ENCODE peak calls at places on chromosomes 7 and 10, in six cellular contexts. One of them, this sample, is unnamed.

GRCh38 chr7:140314571-140315480 is 83.5 kb downstream of the SLC37A3 start:
- DNase-seq in choroid plexus epithelial cell: peak
- DNase-seq in astrocyte of the spinal cord: no peak
- DNase-seq in bronchial epithelial cell: peak
- DNase-seq in A549: no peak
- DNase-seq in uterus: peak
- DNase-seq in this sample: peak

GRCh38 chr7:19122018-19122588 is 4.7 kb upstream of the TWIST1 start:
- DNase-seq in uterus: no peak
- DNase-seq in astrocyte of the spinal cord: peak
- DNase-seq in choroid plexus epithelial cell: peak
- DNase-seq in bronchial epithelial cell: peak
- DNase-seq in A549: peak
- DNase-seq in this sample: peak

GRCh38 chr10:17865351-17865750 is 56.2 kb downstream of the MRC1 start:
- DNase-seq in astrocyte of the spinal cord: no peak
- DNase-seq in bronchial epithelial cell: no peak
- DNase-seq in A549: no peak
- DNase-seq in choroid plexus epithelial cell: peak
- DNase-seq in uterus: no peak
- DNase-seq in this sample: no peak

GRCh38 chr7:39621261-39621660 is 2.1 kb upstream of the RALA start:
- DNase-seq in uterus: no peak
- DNase-seq in astrocyte of the spinal cord: peak
- DNase-seq in A549: no peak
- DNase-seq in bronchial epithelial cell: peak
- DNase-seq in choroid plexus epithelial cell: peak
- DNase-seq in this sample: peak

GRCh38 chr10:69364232-69364631 is 52.5 kb downstream of the TACR2 start:
- DNase-seq in bronchial epithelial cell: no peak
- DNase-seq in uterus: no peak
- DNase-seq in choroid plexus epithelial cell: no peak
- DNase-seq in A549: no peak
- DNase-seq in astrocyte of the spinal cord: no peak
- DNase-seq in this sample: no peak

GRCh38 chr7:27515933-27516332 is 146.8 kb downstream of the HIBADH start:
- DNase-seq in A549: no peak
- DNase-seq in astrocyte of the spinal cord: no peak
- DNase-seq in choroid plexus epithelial cell: no peak
- DNase-seq in bronchial epithelial cell: peak
- DNase-seq in uterus: no peak
- DNase-seq in this sample: no peak

GRCh38 chr7:117808273-117808868 is 64.9 kb downstream of the CTTNBP2 start:
- DNase-seq in uterus: peak
- DNase-seq in choroid plexus epithelial cell: no peak
- DNase-seq in A549: no peak
- DNase-seq in bronchial epithelial cell: no peak
- DNase-seq in astrocyte of the spinal cord: peak
- DNase-seq in this sample: no peak

GRCh38 chr10:101397140-101397539 is 43.2 kb downstream of the BTRC start:
- DNase-seq in choroid plexus epithelial cell: peak
- DNase-seq in astrocyte of the spinal cord: peak
- DNase-seq in A549: peak
- DNase-seq in bronchial epithelial cell: peak
- DNase-seq in uterus: no peak
- DNase-seq in this sample: peak

GRCh38 chr7:25879799-25880198 is 272.2 kb upstream of the NFE2L3 start:
- DNase-seq in choroid plexus epithelial cell: no peak
- DNase-seq in A549: no peak
- DNase-seq in uterus: no peak
- DNase-seq in astrocyte of the spinal cord: no peak
- DNase-seq in bronchial epithelial cell: no peak
- DNase-seq in this sample: no peak

GRCh38 chr10:65620404-65621048 is 1305.3 kb upstream of the LRRTM3 start:
- DNase-seq in uterus: no peak
- DNase-seq in A549: no peak
- DNase-seq in bronchial epithelial cell: peak
- DNase-seq in astrocyte of the spinal cord: no peak
- DNase-seq in choroid plexus epithelial cell: peak
- DNase-seq in this sample: no peak

GRCh38 chr10:60572511-60573194 is 183.0 kb upstream of the ANK3 start:
- DNase-seq in uterus: no peak
- DNase-seq in bronchial epithelial cell: peak
- DNase-seq in choroid plexus epithelial cell: peak
- DNase-seq in astrocyte of the spinal cord: peak
- DNase-seq in A549: no peak
- DNase-seq in this sample: peak

GRCh38 chr7:16070806-16071205 is 350.5 kb downstream of the CRPPA start:
- DNase-seq in uterus: no peak
- DNase-seq in choroid plexus epithelial cell: no peak
- DNase-seq in astrocyte of the spinal cord: no peak
- DNase-seq in bronchial epithelial cell: no peak
- DNase-seq in A549: no peak
- DNase-seq in this sample: no peak

GRCh38 chr7:106568680-106569499 is 92.1 kb downstream of the CCDC71L start:
- DNase-seq in uterus: no peak
- DNase-seq in A549: no peak
- DNase-seq in astrocyte of the spinal cord: peak
- DNase-seq in choroid plexus epithelial cell: peak
- DNase-seq in bronchial epithelial cell: peak
- DNase-seq in this sample: peak

GRCh38 chr10:31319602-31320178 is 674 bp downstream of the ZEB1 start:
- DNase-seq in bronchial epithelial cell: no peak
- DNase-seq in astrocyte of the spinal cord: no peak
- DNase-seq in choroid plexus epithelial cell: peak
- DNase-seq in uterus: no peak
- DNase-seq in A549: no peak
- DNase-seq in this sample: no peak

GRCh38 chr10:103481974-103482531 is 3.0 kb upstream of the CALHM3 start:
- DNase-seq in choroid plexus epithelial cell: peak
- DNase-seq in uterus: no peak
- DNase-seq in bronchial epithelial cell: peak
- DNase-seq in astrocyte of the spinal cord: peak
- DNase-seq in A549: peak
- DNase-seq in this sample: peak

GRCh38 chr10:62231805-62232204 is 36.8 kb downstream of the RTKN2 start:
- DNase-seq in choroid plexus epithelial cell: no peak
- DNase-seq in bronchial epithelial cell: peak
- DNase-seq in uterus: no peak
- DNase-seq in A549: no peak
- DNase-seq in astrocyte of the spinal cord: no peak
- DNase-seq in this sample: no peak

GRCh38 chr10:124458473-124458872 is 3.1 kb upstream of the LHPP start:
- DNase-seq in A549: no peak
- DNase-seq in uterus: no peak
- DNase-seq in bronchial epithelial cell: no peak
- DNase-seq in astrocyte of the spinal cord: no peak
- DNase-seq in choroid plexus epithelial cell: no peak
- DNase-seq in this sample: no peak

GRCh38 chr7:88344956-88345832 is 38.5 kb upstream of the STEAP4 start:
- DNase-seq in A549: peak
- DNase-seq in choroid plexus epithelial cell: peak
- DNase-seq in astrocyte of the spinal cord: peak
- DNase-seq in uterus: peak
- DNase-seq in bronchial epithelial cell: peak
- DNase-seq in this sample: peak

GRCh38 chr7:88927-89921 is 103.1 kb upstream of the FAM20C start:
- DNase-seq in bronchial epithelial cell: peak
- DNase-seq in choroid plexus epithelial cell: peak
- DNase-seq in astrocyte of the spinal cord: peak
- DNase-seq in uterus: peak
- DNase-seq in A549: no peak
- DNase-seq in this sample: peak

GRCh38 chr10:126685756-126686155 is 15.3 kb upstream of the C10orf90 start:
- DNase-seq in A549: no peak
- DNase-seq in choroid plexus epithelial cell: no peak
- DNase-seq in uterus: no peak
- DNase-seq in astrocyte of the spinal cord: no peak
- DNase-seq in bronchial epithelial cell: no peak
- DNase-seq in this sample: no peak

GRCh38 chr10:66835400-66835799 is 90.4 kb upstream of the LRRTM3 start:
- DNase-seq in A549: no peak
- DNase-seq in bronchial epithelial cell: no peak
- DNase-seq in choroid plexus epithelial cell: no peak
- DNase-seq in astrocyte of the spinal cord: no peak
- DNase-seq in uterus: no peak
- DNase-seq in this sample: no peak

GRCh38 chr10:29757551-29758297 is 123.0 kb upstream of the SVIL start:
- DNase-seq in uterus: no peak
- DNase-seq in bronchial epithelial cell: peak
- DNase-seq in A549: no peak
- DNase-seq in choroid plexus epithelial cell: peak
- DNase-seq in astrocyte of the spinal cord: peak
- DNase-seq in this sample: no peak

GRCh38 chr7:155470686-155471638 is 13.0 kb downstream of the EN2 start:
- DNase-seq in choroid plexus epithelial cell: no peak
- DNase-seq in uterus: no peak
- DNase-seq in bronchial epithelial cell: no peak
- DNase-seq in A549: no peak
- DNase-seq in astrocyte of the spinal cord: no peak
- DNase-seq in this sample: no peak

GRCh38 chr10:124534231-124534798 is 72.7 kb downstream of the LHPP start:
- DNase-seq in uterus: no peak
- DNase-seq in astrocyte of the spinal cord: no peak
- DNase-seq in choroid plexus epithelial cell: peak
- DNase-seq in bronchial epithelial cell: no peak
- DNase-seq in A549: no peak
- DNase-seq in this sample: no peak

GRCh38 chr7:30244340-30244739 is 40.1 kb upstream of the ZNRF2 start:
- DNase-seq in bronchial epithelial cell: no peak
- DNase-seq in choroid plexus epithelial cell: no peak
- DNase-seq in A549: no peak
- DNase-seq in uterus: no peak
- DNase-seq in astrocyte of the spinal cord: no peak
- DNase-seq in this sample: no peak
- TF ChIP-seq CTCF in bronchial epithelial cell: no peak
- TF ChIP-seq CTCF in choroid plexus epithelial cell: no peak
- TF ChIP-seq CTCF in A549: no peak
- TF ChIP-seq CTCF in uterus: no peak
- TF ChIP-seq CTCF in astrocyte of the spinal cord: no peak
- TF ChIP-seq CTCF in this sample: no peak

DNA sequence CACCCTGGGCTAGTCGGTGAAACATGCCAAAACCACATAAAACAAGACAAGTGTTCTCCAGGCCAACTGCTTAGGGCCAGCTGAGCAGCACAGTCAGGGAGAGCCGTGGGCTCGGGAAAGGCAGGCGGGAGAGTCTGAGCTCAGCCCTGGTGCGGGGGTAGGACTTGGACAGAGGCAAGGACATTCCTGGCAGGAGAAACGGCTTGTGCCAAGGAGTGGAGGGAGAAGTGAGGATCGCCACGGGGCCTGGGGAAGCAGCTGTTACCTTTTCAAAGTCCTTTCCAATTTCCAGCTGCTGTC is 4.2 kb downstream of the ELN start:
- DNase-seq in uterus: peak
- DNase-seq in astrocyte of the spinal cord: peak
- DNase-seq in choroid plexus epithelial cell: peak
- DNase-seq in A549: no peak
- DNase-seq in bronchial epithelial cell: peak
- DNase-seq in this sample: peak
- H3K4me3 ChIP-seq in uterus: no peak
- H3K4me3 ChIP-seq in astrocyte of the spinal cord: no peak
- H3K4me3 ChIP-seq in choroid plexus epithelial cell: no peak
- H3K4me3 ChIP-seq in A549: no peak
- H3K4me3 ChIP-seq in bronchial epithelial cell: no peak
- H3K4me3 ChIP-seq in this sample: no peak

DNA sequence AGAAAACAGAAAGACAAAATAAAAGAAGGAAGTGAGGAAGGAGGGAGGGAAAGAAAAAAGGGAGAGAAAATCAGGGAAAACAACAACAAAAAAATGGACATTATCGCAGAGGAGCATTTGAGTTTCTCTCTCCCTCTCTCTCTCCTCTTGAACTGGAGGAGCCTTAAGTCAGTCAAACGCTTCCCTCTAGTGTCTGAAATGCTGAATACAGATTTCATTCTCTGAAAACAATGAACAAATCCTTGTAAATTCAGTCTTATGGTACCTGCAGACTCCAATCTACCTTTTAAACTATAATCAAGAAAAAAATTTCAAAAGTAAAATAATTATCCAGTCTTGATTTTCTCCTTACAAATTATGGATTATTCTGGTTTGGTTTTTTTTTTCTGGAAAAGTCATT is 89.2 kb upstream of the PFKP start:
- DNase-seq in uterus: no peak
- DNase-seq in astrocyte of the spinal cord: peak
- DNase-seq in choroid plexus epithelial cell: peak
- DNase-seq in A549: peak
- DNase-seq in bronchial epithelial cell: peak
- DNase-seq in this sample: peak
- TF ChIP-seq CTCF in uterus: peak
- TF ChIP-seq CTCF in astrocyte of the spinal cord: peak
- TF ChIP-seq CTCF in choroid plexus epithelial cell: peak
- TF ChIP-seq CTCF in A549: peak
- TF ChIP-seq CTCF in bronchial epithelial cell: peak
- TF ChIP-seq CTCF in this sample: peak

GRCh38 chr7:94394058-94394398 is 667 bp upstream of the COL1A2 start:
- DNase-seq in astrocyte of the spinal cord: no peak
- DNase-seq in bronchial epithelial cell: no peak
- DNase-seq in choroid plexus epithelial cell: peak
- DNase-seq in A549: no peak
- DNase-seq in uterus: peak
- DNase-seq in this sample: peak

GRCh38 chr7:94394399-94395140 is at the start of gene COL1A2:
- DNase-seq in astrocyte of the spinal cord: peak
- DNase-seq in choroid plexus epithelial cell: peak
- DNase-seq in A549: no peak
- DNase-seq in uterus: peak
- DNase-seq in bronchial epithelial cell: peak
- DNase-seq in this sample: peak

GRCh38 chr7:94396606-94397005 is 1.9 kb downstream of the COL1A2 start:
- DNase-seq in astrocyte of the spinal cord: peak
- DNase-seq in uterus: no peak
- DNase-seq in A549: no peak
- DNase-seq in choroid plexus epithelial cell: peak
- DNase-seq in bronchial epithelial cell: no peak
- DNase-seq in this sample: peak

GRCh38 chr7:94396044-94396443 is 1.3 kb downstream of the COL1A2 start:
- DNase-seq in astrocyte of the spinal cord: peak
- DNase-seq in bronchial epithelial cell: no peak
- DNase-seq in choroid plexus epithelial cell: peak
- DNase-seq in uterus: no peak
- DNase-seq in A549: no peak
- DNase-seq in this sample: peak

GRCh38 chr7:94395141-94396041 is 696 bp downstream of the COL1A2 start:
- DNase-seq in choroid plexus epithelial cell: peak
- DNase-seq in bronchial epithelial cell: peak
- DNase-seq in uterus: peak
- DNase-seq in A549: peak
- DNase-seq in astrocyte of the spinal cord: peak
- DNase-seq in this sample: peak
- H3K4me3 ChIP-seq in choroid plexus epithelial cell: peak
- H3K4me3 ChIP-seq in bronchial epithelial cell: no peak
- H3K4me3 ChIP-seq in uterus: peak
- H3K4me3 ChIP-seq in A549: no peak
- H3K4me3 ChIP-seq in astrocyte of the spinal cord: peak
- H3K4me3 ChIP-seq in this sample: peak

This sample was measured in fibroblast of villous mesenchyme.